ENCODE peak calls at places on chromosomes 1 and 21, in six cellular contexts. W is pancreas, J is CD14-positive monocyte, K is stomach, T is cardiac fibroblast, O is GM10248. H is an unnamed sample.

GRCh38 chr1:167138703-167139102 is 44.8 kb downstream of the STYXL2 start:
- DNase-seq in W (no peak), J (no peak), K (no peak), T (no peak), O (no peak), H (no peak)

GRCh38 chr1:230972855-230973271 is 5.8 kb downstream of the TTC13 start:
- DNase-seq in W (no peak), J (no peak), K (no peak), T (no peak), O (peak; percentile 48), H (no peak)

GRCh38 chr1:226761322-226761721 is 22.2 kb upstream of the ITPKB start:
- DNase-seq in W (no peak), J (no peak), K (no peak), T (no peak), O (no peak), H (no peak)

GRCh38 chr1:33296082-33296458 is 24.8 kb downstream of the A3GALT2 start:
- DNase-seq in W (no peak), J (no peak), K (no peak), T (no peak), O (no peak), H (no peak)

GRCh38 chr1:66996018-66996682 is 57.8 kb downstream of the SLC35D1 start:
- DNase-seq in W (peak; percentile 62), J (peak; percentile 46), K (peak; percentile 78), T (peak; percentile 85), O (peak; percentile 58), H (peak; percentile 21)

GRCh38 chr1:51044834-51045233 is 57.2 kb upstream of the C1orf185 start:
- DNase-seq in W (no peak), J (no peak), K (no peak), T (peak; percentile 51), O (no peak), H (no peak)

GRCh38 chr1:18412882-18413353 is 67.8 kb upstream of the KLHDC7A start:
- DNase-seq in W (no peak), J (no peak), K (no peak), T (no peak), O (no peak), H (no peak)

GRCh38 chr1:205304695-205305070 is 16.9 kb downstream of the NUAK2 start:
- DNase-seq in W (no peak), J (no peak), K (no peak), T (peak; percentile 33), O (no peak), H (no peak)

GRCh38 chr21:44496900-44497550 is 41.7 kb downstream of the LRRC3 start:
- DNase-seq in W (no peak), J (no peak), K (no peak), T (no peak), O (no peak), H (no peak)

GRCh38 chr1:119673171-119673940 is 25.3 kb upstream of the ZNF697 start:
- DNase-seq in W (no peak), J (no peak), K (no peak), T (peak; percentile 58), O (no peak), H (no peak)

GRCh38 chr1:231612393-231613089 is 14.0 kb upstream of the DISC1 start:
- DNase-seq in W (no peak), J (peak; percentile 63), K (peak; percentile 42), T (no peak), O (no peak), H (no peak)

GRCh38 chr1:53411541-53412152 is 47.6 kb upstream of the DMRTB1 start:
- DNase-seq in W (no peak), J (no peak), K (no peak), T (peak; percentile 19), O (no peak), H (no peak)

GRCh38 chr1:7223334-7224080 is 438.3 kb downstream of the CAMTA1 start:
- DNase-seq in W (no peak), J (no peak), K (no peak), T (peak; percentile 83), O (no peak), H (no peak)

GRCh38 chr1:207897188-207897587 is 13.7 kb downstream of the CD34 start:
- DNase-seq in W (no peak), J (no peak), K (no peak), T (peak; percentile 50), O (no peak), H (no peak)
- TF ChIP-seq CTCF in W (no peak), J (peak; percentile 31), K (no peak), T (peak; percentile 40), O (no peak), H (peak; percentile 42)

GRCh38 chr21:25039461-25040380 is 567.6 kb downstream of the MRPL39 start:
- DNase-seq in W (no peak), J (no peak), K (no peak), T (peak; percentile 2), O (peak; percentile 15), H (no peak)
- TF ChIP-seq CTCF in W (no peak), J (no peak), K (peak; percentile 41), T (no peak), O (peak; percentile 68), H (peak; percentile 42)

DNA sequence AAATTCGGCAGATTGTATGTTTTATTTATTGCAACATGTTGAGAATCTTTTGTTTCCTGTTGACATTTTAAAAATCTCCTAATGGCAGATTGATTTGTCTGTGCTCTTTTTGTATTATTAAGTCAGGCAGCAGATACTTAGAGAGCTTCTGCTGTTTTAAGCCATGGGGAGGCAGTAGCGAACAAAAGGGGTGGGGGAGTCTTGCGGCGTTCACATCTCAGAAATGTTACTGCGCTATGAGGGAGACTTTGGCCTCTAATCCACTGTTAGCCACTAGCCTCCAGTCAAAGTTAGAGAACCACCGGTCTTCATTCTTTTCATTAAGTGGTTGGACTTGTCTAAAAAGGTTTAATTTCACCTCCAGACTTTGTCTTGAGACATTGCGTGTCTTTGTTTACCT is 93.6 kb downstream of the DYRK1A start:
- DNase-seq in W (no peak), J (no peak), K (no peak), T (no peak), O (no peak), H (no peak)
- TF ChIP-seq CTCF in W (no peak), J (no peak), K (no peak), T (peak; percentile 21), O (no peak), H (peak; percentile 56)

DNA sequence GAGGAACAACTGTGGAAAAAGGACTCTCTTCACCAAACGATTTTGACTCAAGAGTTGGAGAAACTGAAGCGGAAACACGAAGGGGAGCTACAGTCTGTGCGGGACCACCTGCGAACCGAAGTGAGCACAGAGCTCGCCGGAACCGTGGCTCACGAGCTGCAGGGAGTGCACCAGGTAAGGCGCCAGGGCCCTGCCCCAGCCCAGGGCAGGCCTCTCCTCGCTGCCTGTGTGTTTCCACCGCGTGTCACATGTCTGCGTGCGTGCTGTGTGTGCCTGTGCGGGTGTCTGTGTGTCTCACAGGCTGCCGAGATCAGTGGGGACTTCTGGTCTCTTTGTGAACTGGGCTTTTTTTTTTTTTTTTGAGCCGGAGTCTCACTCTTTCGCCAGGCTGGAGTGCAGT is 43.0 kb downstream of the PCNT start:
- DNase-seq in W (no peak), J (no peak), K (no peak), T (no peak), O (no peak), H (no peak)
- TF ChIP-seq CTCF in W (no peak), J (no peak), K (no peak), T (no peak), O (no peak), H (no peak)

DNA sequence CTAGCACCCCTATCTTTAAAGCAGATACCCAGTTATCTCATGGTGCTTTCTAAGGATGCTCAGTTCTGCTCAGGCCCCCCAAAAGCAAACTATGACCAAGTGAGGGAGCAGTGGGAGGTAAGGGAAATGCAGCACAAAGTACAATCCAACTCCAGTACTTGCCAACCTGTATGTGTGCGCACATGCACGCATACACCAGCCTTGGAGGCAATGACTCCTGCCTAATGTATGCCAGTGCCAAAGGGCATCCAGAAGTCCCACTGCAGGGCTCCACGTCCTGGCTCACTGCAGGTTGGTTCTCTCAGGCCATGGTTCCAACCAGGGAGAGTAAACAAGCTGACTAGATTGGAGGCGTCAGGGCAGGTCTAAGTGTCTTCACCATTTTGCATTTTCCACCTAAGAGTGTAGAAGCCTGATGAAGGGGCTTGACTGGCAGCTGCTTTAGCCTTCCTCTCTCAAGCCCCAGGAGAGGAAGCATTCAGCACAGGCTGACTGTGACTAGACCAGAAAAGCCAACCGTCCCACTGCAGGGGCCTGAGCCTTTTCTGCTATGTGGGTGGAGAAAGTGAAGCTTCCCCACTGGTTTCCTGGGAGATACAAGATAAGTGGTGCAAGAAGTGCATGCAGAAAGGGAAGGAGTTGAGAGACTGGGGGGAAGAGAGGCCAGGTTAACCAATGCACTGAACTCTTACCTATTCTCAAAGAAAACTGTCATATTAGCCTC is 7.7 kb downstream of the AMIGO1 start:
- DNase-seq in W (no peak), J (no peak), K (no peak), T (no peak), O (no peak), H (no peak)
- TF ChIP-seq CTCF in W (no peak), J (no peak), K (no peak), T (no peak), O (no peak), H (no peak)

GRCh38 chr21:42830456-42831455 is 48.6 kb downstream of the WDR4 start:
- DNase-seq in W (no peak), J (no peak), K (peak; percentile 25), T (no peak), O (no peak), H (no peak)
- TF ChIP-seq CTCF in W (no peak), J (peak; percentile 13), K (no peak), T (peak; percentile 12), O (no peak), H (no peak)

GRCh38 chr1:11272842-11273594 is at the start of gene UBIAD1:
- DNase-seq in W (peak; percentile 87), J (peak; percentile 83), K (peak; percentile 87), T (peak; percentile 89), O (peak; percentile 98), H (peak; percentile 42)
- TF ChIP-seq CTCF in W (no peak), J (no peak), K (peak; percentile 12), T (peak; percentile 28), O (no peak), H (peak; percentile 4)

DNA sequence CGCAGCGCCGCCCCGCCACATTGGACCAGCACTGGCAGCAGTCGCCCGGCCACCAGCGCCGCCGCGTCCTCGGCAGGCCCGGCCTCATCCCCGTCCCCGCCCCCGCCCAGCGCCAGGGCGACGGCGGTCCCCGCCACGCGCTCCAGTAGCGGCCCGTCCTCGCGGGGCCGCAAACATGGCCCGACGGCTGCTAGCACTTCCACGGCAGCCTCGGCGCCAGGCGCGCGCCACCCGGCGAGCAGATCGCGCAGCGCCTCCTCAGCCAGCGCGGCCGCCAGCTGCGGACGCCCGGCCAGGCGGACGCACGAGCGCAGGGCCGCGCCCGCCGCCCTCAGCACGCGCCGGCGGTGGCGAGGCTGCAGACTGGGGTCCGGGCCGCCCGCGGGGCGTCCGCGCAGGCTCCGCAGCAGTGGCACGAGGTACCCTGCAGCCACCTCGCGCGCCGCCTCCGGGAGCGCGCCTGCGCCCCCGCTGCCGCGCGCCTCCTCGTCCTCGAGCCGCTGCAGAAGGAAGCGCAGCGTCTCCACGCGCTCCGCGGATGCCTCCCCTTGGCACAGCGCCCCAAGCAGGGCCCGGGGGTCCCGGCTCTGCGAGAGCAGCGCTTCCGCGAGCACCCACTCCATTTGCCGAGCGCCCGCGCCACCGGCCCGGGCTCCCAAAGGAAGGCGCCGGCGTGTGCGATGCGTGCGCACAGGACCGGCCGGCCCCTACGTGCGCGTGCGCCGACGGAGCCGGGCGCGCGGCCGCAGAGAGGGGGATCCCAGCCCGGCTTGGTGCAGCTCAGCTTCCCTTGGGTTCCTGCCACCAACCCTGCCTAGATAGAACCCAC is at the start of gene TARBP1:
- DNase-seq in W (peak; percentile 62), J (peak; percentile 60), K (peak; percentile 70), T (peak; percentile 71), O (peak; percentile 88), H (peak; percentile 67)
- TF ChIP-seq CTCF in W (no peak), J (no peak), K (no peak), T (peak; percentile 1), O (peak; percentile 43), H (peak; percentile 14)

GRCh38 chr1:36411674-36412648 is 14.3 kb upstream of the LSM10 start:
- DNase-seq in W (no peak), J (no peak), K (no peak), T (peak; percentile 33), O (no peak), H (no peak)
- TF ChIP-seq CTCF in W (no peak), J (no peak), K (no peak), T (no peak), O (no peak), H (no peak)

H was measured in D721Med.